ENCODE peak calls at places on chromosomes 7 and 10, in seven cellular contexts. One of them, this sample, is unnamed.

GRCh38 chr7:3655635-3656034 is 354.6 kb downstream of the SDK1 start:
- DNase-seq in cardiac fibroblast: no peak
- DNase-seq in left lung: no peak
- DNase-seq in AG09309: no peak
- DNase-seq in right lobe of liver: no peak
- DNase-seq in foreskin fibroblast: no peak
- DNase-seq in brain microvascular endothelial cell: no peak
- DNase-seq in this sample: no peak

GRCh38 chr10:58243269-58243668 is 24.4 kb downstream of the IPMK start:
- DNase-seq in cardiac fibroblast: no peak
- DNase-seq in left lung: no peak
- DNase-seq in AG09309: no peak
- DNase-seq in right lobe of liver: no peak
- DNase-seq in foreskin fibroblast: no peak
- DNase-seq in brain microvascular endothelial cell: no peak
- DNase-seq in this sample: no peak

GRCh38 chr10:74328388-74328787 is 177.4 kb downstream of the ADK start:
- DNase-seq in cardiac fibroblast: no peak
- DNase-seq in left lung: no peak
- DNase-seq in AG09309: peak
- DNase-seq in right lobe of liver: no peak
- DNase-seq in foreskin fibroblast: no peak
- DNase-seq in brain microvascular endothelial cell: no peak
- DNase-seq in this sample: no peak

GRCh38 chr7:70392282-70392681 is 739.7 kb upstream of the GALNT17 start:
- DNase-seq in cardiac fibroblast: peak
- DNase-seq in left lung: no peak
- DNase-seq in AG09309: no peak
- DNase-seq in right lobe of liver: no peak
- DNase-seq in foreskin fibroblast: peak
- DNase-seq in brain microvascular endothelial cell: no peak
- DNase-seq in this sample: no peak

GRCh38 chr7:30726296-30727006 is 25.5 kb upstream of the INMT start:
- DNase-seq in cardiac fibroblast: no peak
- DNase-seq in left lung: no peak
- DNase-seq in AG09309: no peak
- DNase-seq in right lobe of liver: no peak
- DNase-seq in foreskin fibroblast: no peak
- DNase-seq in brain microvascular endothelial cell: no peak
- DNase-seq in this sample: no peak

GRCh38 chr7:7219216-7219615 is 36.9 kb downstream of the C1GALT1 start:
- DNase-seq in cardiac fibroblast: peak
- DNase-seq in left lung: no peak
- DNase-seq in AG09309: no peak
- DNase-seq in right lobe of liver: no peak
- DNase-seq in foreskin fibroblast: peak
- DNase-seq in brain microvascular endothelial cell: no peak
- DNase-seq in this sample: no peak

GRCh38 chr7:44057181-44057848 is 8.1 kb downstream of the PGAM2 start:
- DNase-seq in cardiac fibroblast: no peak
- DNase-seq in left lung: peak
- DNase-seq in AG09309: no peak
- DNase-seq in right lobe of liver: no peak
- DNase-seq in foreskin fibroblast: no peak
- DNase-seq in brain microvascular endothelial cell: no peak
- DNase-seq in this sample: peak

GRCh38 chr10:88908194-88908593 is 28.1 kb downstream of the STAMBPL1 start:
- DNase-seq in cardiac fibroblast: no peak
- DNase-seq in left lung: no peak
- DNase-seq in AG09309: no peak
- DNase-seq in right lobe of liver: no peak
- DNase-seq in foreskin fibroblast: no peak
- DNase-seq in brain microvascular endothelial cell: no peak
- DNase-seq in this sample: no peak

GRCh38 chr10:124508907-124509454 is 47.4 kb downstream of the LHPP start:
- DNase-seq in cardiac fibroblast: no peak
- DNase-seq in left lung: no peak
- DNase-seq in AG09309: no peak
- DNase-seq in right lobe of liver: no peak
- DNase-seq in foreskin fibroblast: no peak
- DNase-seq in brain microvascular endothelial cell: no peak
- DNase-seq in this sample: no peak

GRCh38 chr10:124508070-124508667 is 46.5 kb downstream of the LHPP start:
- DNase-seq in cardiac fibroblast: no peak
- DNase-seq in left lung: no peak
- DNase-seq in AG09309: no peak
- DNase-seq in right lobe of liver: no peak
- DNase-seq in foreskin fibroblast: no peak
- DNase-seq in brain microvascular endothelial cell: no peak
- DNase-seq in this sample: no peak

GRCh38 chr10:124510536-124511158 is 49.0 kb downstream of the LHPP start:
- DNase-seq in cardiac fibroblast: no peak
- DNase-seq in left lung: no peak
- DNase-seq in AG09309: no peak
- DNase-seq in right lobe of liver: no peak
- DNase-seq in foreskin fibroblast: no peak
- DNase-seq in brain microvascular endothelial cell: no peak
- DNase-seq in this sample: peak

GRCh38 chr10:124511205-124512039 is 49.8 kb downstream of the LHPP start:
- DNase-seq in cardiac fibroblast: no peak
- DNase-seq in left lung: no peak
- DNase-seq in AG09309: no peak
- DNase-seq in right lobe of liver: no peak
- DNase-seq in foreskin fibroblast: no peak
- DNase-seq in brain microvascular endothelial cell: no peak
- DNase-seq in this sample: peak

GRCh38 chr10:124509836-124510535 is 48.4 kb downstream of the LHPP start:
- DNase-seq in cardiac fibroblast: no peak
- DNase-seq in left lung: no peak
- DNase-seq in AG09309: no peak
- DNase-seq in right lobe of liver: no peak
- DNase-seq in foreskin fibroblast: no peak
- DNase-seq in brain microvascular endothelial cell: no peak
- DNase-seq in this sample: no peak
- TF ChIP-seq CTCF in cardiac fibroblast: no peak
- TF ChIP-seq CTCF in left lung: no peak
- TF ChIP-seq CTCF in AG09309: no peak
- TF ChIP-seq CTCF in right lobe of liver: no peak
- TF ChIP-seq CTCF in foreskin fibroblast: no peak
- TF ChIP-seq CTCF in brain microvascular endothelial cell: no peak
- TF ChIP-seq CTCF in this sample: no peak

DNA sequence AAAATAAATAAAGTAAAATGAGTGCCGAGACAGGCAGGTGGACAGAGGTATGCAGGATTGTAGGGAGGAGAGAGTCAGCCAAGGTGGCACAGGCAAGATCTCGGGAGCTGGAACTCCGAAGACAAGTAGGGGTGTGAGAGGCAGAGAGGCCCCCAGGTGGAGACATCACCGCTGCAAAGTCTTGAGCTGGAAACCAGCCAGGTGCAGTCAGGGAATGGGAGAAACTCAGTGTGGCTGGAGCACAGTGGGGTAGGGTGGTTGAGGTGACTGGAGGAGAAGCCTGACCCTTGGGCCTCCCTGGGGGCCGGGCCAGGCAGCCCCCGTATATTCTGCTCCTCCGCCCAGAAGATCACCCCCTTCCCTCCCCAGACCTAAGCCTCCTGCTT is 4.2 kb downstream of the EPHB4 start:
- DNase-seq in cardiac fibroblast: no peak
- DNase-seq in left lung: no peak
- DNase-seq in AG09309: no peak
- DNase-seq in right lobe of liver: no peak
- DNase-seq in foreskin fibroblast: no peak
- DNase-seq in brain microvascular endothelial cell: no peak
- DNase-seq in this sample: no peak
- TF ChIP-seq CTCF in cardiac fibroblast: no peak
- TF ChIP-seq CTCF in left lung: no peak
- TF ChIP-seq CTCF in AG09309: no peak
- TF ChIP-seq CTCF in right lobe of liver: no peak
- TF ChIP-seq CTCF in foreskin fibroblast: no peak
- TF ChIP-seq CTCF in brain microvascular endothelial cell: no peak
- TF ChIP-seq CTCF in this sample: no peak

GRCh38 chr10:126597206-126597605 is 73.3 kb downstream of the C10orf90 start:
- DNase-seq in cardiac fibroblast: no peak
- DNase-seq in left lung: no peak
- DNase-seq in AG09309: no peak
- DNase-seq in right lobe of liver: no peak
- DNase-seq in foreskin fibroblast: peak
- DNase-seq in brain microvascular endothelial cell: no peak
- DNase-seq in this sample: no peak

GRCh38 chr10:126596472-126597016 is 73.9 kb downstream of the C10orf90 start:
- DNase-seq in cardiac fibroblast: no peak
- DNase-seq in left lung: no peak
- DNase-seq in AG09309: no peak
- DNase-seq in right lobe of liver: no peak
- DNase-seq in foreskin fibroblast: no peak
- DNase-seq in brain microvascular endothelial cell: no peak
- DNase-seq in this sample: no peak

GRCh38 chr10:126599949-126600627 is 70.4 kb downstream of the C10orf90 start:
- DNase-seq in cardiac fibroblast: no peak
- DNase-seq in left lung: no peak
- DNase-seq in AG09309: no peak
- DNase-seq in right lobe of liver: no peak
- DNase-seq in foreskin fibroblast: no peak
- DNase-seq in brain microvascular endothelial cell: no peak
- DNase-seq in this sample: no peak

GRCh38 chr10:126595160-126595559 is 75.3 kb downstream of the C10orf90 start:
- DNase-seq in cardiac fibroblast: no peak
- DNase-seq in left lung: no peak
- DNase-seq in AG09309: no peak
- DNase-seq in right lobe of liver: no peak
- DNase-seq in foreskin fibroblast: no peak
- DNase-seq in brain microvascular endothelial cell: no peak
- DNase-seq in this sample: no peak

GRCh38 chr10:126598009-126598408 is 72.5 kb downstream of the C10orf90 start:
- DNase-seq in cardiac fibroblast: peak
- DNase-seq in left lung: no peak
- DNase-seq in AG09309: no peak
- DNase-seq in right lobe of liver: no peak
- DNase-seq in foreskin fibroblast: peak
- DNase-seq in brain microvascular endothelial cell: peak
- DNase-seq in this sample: no peak
- TF ChIP-seq CTCF in cardiac fibroblast: peak
- TF ChIP-seq CTCF in left lung: peak
- TF ChIP-seq CTCF in AG09309: peak
- TF ChIP-seq CTCF in right lobe of liver: peak
- TF ChIP-seq CTCF in foreskin fibroblast: peak
- TF ChIP-seq CTCF in brain microvascular endothelial cell: peak
- TF ChIP-seq CTCF in this sample: peak

DNA sequence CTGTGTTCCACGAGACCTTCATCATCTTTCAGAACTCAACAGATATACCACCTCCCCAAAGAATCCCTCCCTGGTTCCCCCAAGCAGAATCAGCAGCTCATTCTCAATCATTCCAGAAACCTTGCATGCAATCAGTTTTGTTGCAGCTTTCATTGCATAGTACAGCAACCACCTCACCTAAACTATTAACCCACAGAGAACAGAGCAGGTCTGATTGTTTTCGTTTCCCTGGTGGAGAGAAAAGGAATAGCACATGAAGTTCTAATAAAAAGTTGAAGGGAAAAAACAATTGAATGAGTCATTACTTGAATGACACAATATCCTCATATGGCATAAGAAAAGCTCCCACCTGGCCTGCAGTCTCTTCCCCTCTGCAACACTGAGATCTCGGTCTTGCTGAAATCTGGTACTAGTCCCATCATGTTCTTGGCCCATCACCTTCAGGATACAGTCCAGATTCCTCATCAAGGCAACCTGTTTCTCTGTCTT is 147.1 kb upstream of the GDF10 start:
- DNase-seq in cardiac fibroblast: no peak
- DNase-seq in left lung: no peak
- DNase-seq in AG09309: no peak
- DNase-seq in right lobe of liver: no peak
- DNase-seq in foreskin fibroblast: peak
- DNase-seq in brain microvascular endothelial cell: no peak
- DNase-seq in this sample: no peak
- TF ChIP-seq CTCF in cardiac fibroblast: peak
- TF ChIP-seq CTCF in left lung: peak
- TF ChIP-seq CTCF in AG09309: peak
- TF ChIP-seq CTCF in right lobe of liver: no peak
- TF ChIP-seq CTCF in foreskin fibroblast: peak
- TF ChIP-seq CTCF in brain microvascular endothelial cell: peak
- TF ChIP-seq CTCF in this sample: peak

DNA sequence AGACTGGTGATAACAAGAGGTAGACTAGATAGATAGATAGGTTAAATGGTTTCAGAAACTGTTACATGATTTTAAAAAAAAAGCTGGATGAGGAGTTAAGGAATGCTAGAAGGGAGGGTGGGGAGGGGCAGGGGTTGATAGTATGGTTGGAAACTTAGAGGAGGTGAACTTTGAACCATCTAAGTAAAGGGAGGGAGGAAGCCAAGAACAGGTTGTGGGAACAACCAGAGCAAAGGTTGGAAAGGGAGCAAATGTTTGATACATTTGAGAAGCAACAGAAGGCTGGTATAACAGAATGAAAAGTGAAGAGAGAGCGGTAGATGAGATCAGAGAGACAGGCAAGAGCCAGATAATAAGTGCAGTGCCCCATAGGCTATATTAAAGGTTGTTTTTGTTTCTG is 224.8 kb downstream of the FOXP2 start:
- DNase-seq in cardiac fibroblast: no peak
- DNase-seq in left lung: no peak
- DNase-seq in AG09309: no peak
- DNase-seq in right lobe of liver: no peak
- DNase-seq in foreskin fibroblast: no peak
- DNase-seq in brain microvascular endothelial cell: no peak
- DNase-seq in this sample: no peak
- TF ChIP-seq CTCF in cardiac fibroblast: no peak
- TF ChIP-seq CTCF in left lung: no peak
- TF ChIP-seq CTCF in AG09309: no peak
- TF ChIP-seq CTCF in right lobe of liver: no peak
- TF ChIP-seq CTCF in foreskin fibroblast: no peak
- TF ChIP-seq CTCF in brain microvascular endothelial cell: no peak
- TF ChIP-seq CTCF in this sample: no peak

DNA sequence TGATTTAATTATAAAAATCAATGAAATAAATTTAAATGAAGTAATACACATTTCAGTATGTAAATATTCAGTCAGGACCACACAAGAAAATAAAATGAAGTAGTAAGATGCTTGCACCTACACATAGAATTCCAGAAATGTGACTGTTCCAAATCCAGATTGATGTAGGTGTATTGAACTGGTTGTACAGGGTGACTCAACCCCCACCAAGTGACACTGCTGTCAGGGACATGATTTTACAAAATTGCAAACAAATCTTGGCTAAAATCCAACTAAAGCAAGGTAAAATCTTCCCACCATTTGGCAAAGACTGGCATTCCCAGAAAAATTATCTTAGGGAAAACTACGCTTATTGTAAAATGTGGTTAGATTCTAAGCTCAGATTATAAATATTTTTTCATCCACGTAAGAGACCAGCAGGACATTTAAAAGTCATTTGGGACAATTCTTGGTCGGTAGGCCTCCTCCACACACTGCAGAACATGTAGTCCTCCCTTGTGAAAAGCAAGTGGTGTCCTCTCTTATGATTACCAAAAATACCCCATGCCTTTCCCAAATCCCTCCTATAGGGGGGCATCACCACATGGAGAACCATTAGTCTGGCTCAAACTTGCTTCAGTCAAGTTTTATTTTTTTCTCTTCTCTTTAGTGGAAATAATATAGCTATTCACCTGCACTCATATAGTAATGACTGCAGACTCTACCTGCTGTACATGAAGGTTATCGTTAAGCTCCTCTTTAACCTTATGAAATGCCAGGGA is 287.1 kb upstream of the SMIM30 start:
- DNase-seq in cardiac fibroblast: no peak
- DNase-seq in left lung: no peak
- DNase-seq in AG09309: no peak
- DNase-seq in right lobe of liver: no peak
- DNase-seq in foreskin fibroblast: no peak
- DNase-seq in brain microvascular endothelial cell: no peak
- DNase-seq in this sample: no peak
- TF ChIP-seq CTCF in cardiac fibroblast: no peak
- TF ChIP-seq CTCF in left lung: no peak
- TF ChIP-seq CTCF in AG09309: no peak
- TF ChIP-seq CTCF in right lobe of liver: no peak
- TF ChIP-seq CTCF in foreskin fibroblast: no peak
- TF ChIP-seq CTCF in brain microvascular endothelial cell: no peak
- TF ChIP-seq CTCF in this sample: no peak

This sample was measured in chondrocyte.